ENCODE peak calls at places on chromosome 10, in six cellular contexts. L is lung, E is small intestine, K is kidney epithelial cell, V is brain microvascular endothelial cell, D is sigmoid colon. C is an unnamed sample.

GRCh38 chr10:58175990-58176910 is 91.4 kb downstream of the IPMK start:
- DNase-seq in L (no peak), E (no peak), K (no peak), D (no peak), V (no peak), C (no peak)

GRCh38 chr10:89207801-89208551 is 859 bp upstream of the CH25H start:
- DNase-seq in D (peak; percentile 78), L (no peak), E (peak; percentile 10), K (no peak), V (no peak), C (no peak)

GRCh38 chr10:116671274-116671926 is 50.6 kb downstream of the PNLIPRP2 start:
- DNase-seq in L (no peak), E (no peak), D (no peak), K (no peak), V (no peak), C (no peak)

GRCh38 chr10:117945651-117946050 is 101.1 kb downstream of the RAB11FIP2 start:
- DNase-seq in L (no peak), K (no peak), V (no peak), E (peak; percentile 57), D (no peak), C (no peak)

GRCh38 chr10:6133331-6134098 is 44.7 kb downstream of the RBM17 start:
- DNase-seq in D (peak; percentile 57), K (no peak), E (no peak), V (no peak), L (no peak), C (no peak)

GRCh38 chr10:125554753-125555152 is 128.2 kb downstream of the TEX36 start:
- DNase-seq in V (no peak), E (no peak), L (no peak), K (no peak), D (no peak), C (no peak)

GRCh38 chr10:1400129-1400865 is 337.0 kb downstream of the ADARB2 start:
- DNase-seq in L (no peak), E (no peak), D (no peak), K (no peak), V (no peak), C (no peak)

GRCh38 chr10:101291254-101292193 is 62.3 kb upstream of the LBX1 start:
- DNase-seq in V (peak; percentile 12), L (no peak), E (no peak), K (no peak), D (no peak), C (peak; percentile 96)

GRCh38 chr10:123790132-123790885 is 101.3 kb downstream of the CPXM2 start:
- DNase-seq in E (peak; percentile 55), K (no peak), D (no peak), V (no peak), L (no peak), C (no peak)

GRCh38 chr10:50990568-50991495 is 83.5 kb upstream of the PRKG1 start:
- DNase-seq in D (peak; percentile 79), L (peak; percentile 46), E (peak; percentile 40), V (peak; percentile 92), K (peak; percentile 34), C (peak; percentile 19)

GRCh38 chr10:86756511-86757109 is at the start of gene BMPR1A:
- DNase-seq in L (peak; percentile 84), V (peak; percentile 65), D (no peak), E (peak; percentile 20), K (no peak), C (no peak)

GRCh38 chr10:106877574-106877973 is 286.9 kb downstream of the SORCS1 start:
- DNase-seq in L (no peak), V (no peak), K (no peak), D (no peak), E (no peak), C (no peak)

GRCh38 chr10:129710510-129710847 is 243.4 kb downstream of the MGMT start:
- DNase-seq in V (no peak), E (no peak), L (no peak), D (no peak), K (no peak), C (no peak)

GRCh38 chr10:61899997-61900828 is 1.3 kb upstream of the ARID5B start:
- DNase-seq in L (peak; percentile 66), E (peak; percentile 62), D (peak; percentile 82), V (peak; percentile 53), K (no peak), C (peak; percentile 80)

GRCh38 chr10:103548006-103548405 is 54.5 kb downstream of the NEURL1 start:
- DNase-seq in K (no peak), V (no peak), L (no peak), E (no peak), D (no peak), C (no peak)

GRCh38 chr10:84424731-84425165 is 96.4 kb downstream of the CCSER2 start:
- DNase-seq in V (peak; percentile 95), L (peak; percentile 84), K (peak; percentile 91), E (peak; percentile 11), D (peak; percentile 96), C (peak; percentile 64)

GRCh38 chr10:38025283-38025682 is 14.8 kb downstream of the ZNF33A start:
- DNase-seq in L (no peak), E (no peak), V (no peak), K (no peak), D (no peak), C (no peak)

GRCh38 chr10:47039558-47039905 is 128.3 kb downstream of the PTPN20 start:
- DNase-seq in D (peak; percentile 38), L (no peak), K (no peak), V (no peak), E (no peak), C (peak; percentile 11)

GRCh38 chr10:593901-594457 is 95.5 kb downstream of the DIP2C start:
- DNase-seq in E (peak; percentile 59), V (peak; percentile 11), D (peak; percentile 72), K (no peak), L (no peak), C (no peak)

GRCh38 chr10:133445268-133445732 is 8.4 kb upstream of the SCART1 start:
- DNase-seq in K (no peak), E (no peak), L (peak; percentile 19), V (no peak), D (peak; percentile 56), C (no peak)
- H3K36me3 ChIP-seq in K (no peaks in the 10 kb centered on the region), E (no peaks in the 10 kb centered on the region), L (no peaks in the 10 kb centered on the region), V (no peaks in the 10 kb centered on the region), D (no peaks in the 10 kb centered on the region), C (no peaks in the 10 kb centered on the region)

GRCh38 chr10:15797346-15797745 is 63.0 kb downstream of the MINDY3 start:
- DNase-seq in D (no peak), V (no peak), L (no peak), K (no peak), E (no peak), C (no peak)
- H3K36me3 ChIP-seq in D (no peaks in the 10 kb centered on the region), V (peaks cover 2% of the 10 kb centered on the region), L (peaks cover 1% of the 10 kb centered on the region), K (no peaks in the 10 kb centered on the region), E (peaks cover 2% of the 10 kb centered on the region), C (peaks cover 12% of the 10 kb centered on the region)

GRCh38 chr10:26738354-26738753 is 40.9 kb downstream of the PDSS1 start:
- DNase-seq in V (no peak), L (no peak), K (no peak), E (no peak), D (no peak), C (no peak)
- H3K36me3 ChIP-seq in V (peaks cover 31% of the 10 kb centered on the region), L (peaks cover 19% of the 10 kb centered on the region), K (no peaks in the 10 kb centered on the region), E (peaks cover 8% of the 10 kb centered on the region), D (peaks cover 27% of the 10 kb centered on the region), C (peaks cover 81% of the 10 kb centered on the region)

GRCh38 chr10:80515941-80516340 is 21.8 kb upstream of the SH2D4B start:
- DNase-seq in V (no peak), E (no peak), K (no peak), D (peak; percentile 62), L (no peak), C (no peak)
- H3K36me3 ChIP-seq in V (peaks cover 92% of the 10 kb centered on the region), E (peaks cover 12% of the 10 kb centered on the region), K (peaks cover 2% of the 10 kb centered on the region), D (peaks cover 94% of the 10 kb centered on the region), L (peaks cover 74% of the 10 kb centered on the region), C (peaks cover 26% of the 10 kb centered on the region)

GRCh38 chr10:97358349-97358748 is 23.8 kb upstream of the FRAT2 start:
- DNase-seq in V (no peak), E (no peak), L (no peak), K (no peak), D (no peak), C (no peak)
- H3K36me3 ChIP-seq in V (peaks cover 55% of the 10 kb centered on the region), E (peaks cover 8% of the 10 kb centered on the region), L (peaks cover 26% of the 10 kb centered on the region), K (no peaks in the 10 kb centered on the region), D (peaks cover 63% of the 10 kb centered on the region), C (peaks cover 29% of the 10 kb centered on the region)

GRCh38 chr10:119049777-119050176 is 20.3 kb downstream of the NANOS1 start:
- DNase-seq in L (no peak), V (no peak), D (no peak), E (no peak), K (no peak), C (no peak)

GRCh38 chr10:119051775-119052174 is 22.3 kb downstream of the NANOS1 start:
- DNase-seq in L (no peak), V (no peak), K (no peak), E (no peak), D (no peak), C (no peak)

GRCh38 chr10:119045561-119045960 is 16.0 kb downstream of the NANOS1 start:
- DNase-seq in L (no peak), K (no peak), V (no peak), D (no peak), E (no peak), C (no peak)

DNA sequence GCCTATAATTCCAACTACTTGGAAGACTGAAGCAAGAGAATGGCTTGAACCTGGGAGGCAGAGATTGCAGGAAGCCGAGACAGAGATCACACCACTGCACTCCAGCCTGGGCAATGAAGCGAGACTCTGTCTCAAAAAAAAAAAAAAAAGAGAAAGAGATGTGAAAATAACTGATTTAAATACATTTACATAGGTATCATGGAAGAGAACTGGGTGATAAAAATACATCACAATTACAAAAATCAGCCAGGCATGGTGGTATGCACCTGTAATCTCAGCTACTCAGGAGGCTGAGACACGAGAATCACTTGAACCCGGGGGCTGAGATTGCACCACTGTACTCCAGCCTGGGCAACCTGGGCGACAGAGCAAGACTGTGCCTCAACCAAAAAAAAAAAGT is 19.8 kb downstream of the NANOS1 start:
- DNase-seq in D (no peak), K (no peak), L (no peak), V (no peak), E (no peak), C (no peak)
- H3K36me3 ChIP-seq in D (peaks cover 100% of the 10 kb centered on the region), K (peaks cover 2% of the 10 kb centered on the region), L (peaks cover 43% of the 10 kb centered on the region), V (peaks cover 95% of the 10 kb centered on the region), E (peaks cover 22% of the 10 kb centered on the region), C (peaks cover 97% of the 10 kb centered on the region)

GRCh38 chr10:131954356-131954965 is 27.3 kb downstream of the BNIP3 start:
- DNase-seq in V (no peak), L (no peak), K (no peak), E (no peak), D (peak; percentile 56), C (no peak)
- H3K36me3 ChIP-seq in V (peaks cover 22% of the 10 kb centered on the region), L (peaks cover 37% of the 10 kb centered on the region), K (peaks cover 1% of the 10 kb centered on the region), E (peaks cover 12% of the 10 kb centered on the region), D (peaks cover 73% of the 10 kb centered on the region), C (peaks cover 10% of the 10 kb centered on the region)

DNA sequence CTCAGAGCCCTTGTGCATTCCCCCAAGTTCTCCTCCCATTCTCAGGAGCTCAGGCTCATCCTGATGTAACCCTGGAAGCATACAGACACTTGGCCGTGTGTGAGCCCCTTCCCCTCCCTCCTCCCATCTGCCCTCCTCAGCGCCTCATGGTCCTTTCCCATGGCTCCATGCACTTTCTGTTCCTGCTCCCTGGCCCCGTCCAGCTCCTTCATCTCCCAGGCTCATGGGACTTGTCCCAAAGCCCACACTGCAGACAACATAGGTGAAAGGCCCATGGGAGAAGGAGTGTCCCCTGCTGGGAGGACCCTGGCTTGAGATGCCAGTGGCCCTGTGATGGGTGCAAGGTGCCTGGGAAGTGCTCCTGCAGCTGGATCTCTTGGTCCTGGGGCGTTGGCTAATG is 24.2 kb upstream of the SLC29A3 start:
- DNase-seq in E (no peak), L (no peak), K (no peak), V (no peak), D (no peak), C (no peak)
- H3K36me3 ChIP-seq in E (no peaks in the 10 kb centered on the region), L (peaks cover 39% of the 10 kb centered on the region), K (no peaks in the 10 kb centered on the region), V (no peaks in the 10 kb centered on the region), D (no peaks in the 10 kb centered on the region), C (no peaks in the 10 kb centered on the region)

C was measured in SJCRH30.